ENCODE peak calls at places on chromosomes 16 and 17, in seven cellular contexts. K, Y, Z, M, L, F and I are unnamed samples. For H3K4me1 and H3K9me3, the result is how much of the 10 kb centered on the place peaks cover.

GRCh38 chr16:85446846-85447656 is 166.1 kb upstream of the GSE1 start:
- DNase-seq in F (no peak), Y (no peak), M (no peak), Z (peak), K (no peak), L (no peak), I (no peak)

GRCh38 chr17:74770498-74771318 is 5.4 kb downstream of the NAT9 start:
- DNase-seq in Z (peak), Y (no peak), K (peak), L (peak), F (peak), M (peak), I (peak)

GRCh38 chr16:15642557-15643452 is at the start of gene MARF1:
- DNase-seq in L (peak), Y (peak), Z (peak), M (peak), F (peak), K (peak), I (peak)

GRCh38 chr17:9475259-9475658 is 100.4 kb downstream of the STX8 start:
- DNase-seq in M (no peak), F (no peak), K (no peak), Y (no peak), L (no peak), Z (no peak), I (peak)

GRCh38 chr17:15469260-15469659 is 1.8 kb upstream of the CDRT4 start:
- DNase-seq in Z (no peak), K (peak), Y (no peak), L (no peak), F (no peak), M (no peak), I (no peak)

GRCh38 chr17:77312786-77313599 is 172.2 kb downstream of the SEC14L1 start:
- DNase-seq in L (no peak), F (peak), Y (peak), K (peak), M (no peak), Z (peak), I (no peak)

GRCh38 chr16:88686439-88687253 is at the start of gene SNAI3:
- DNase-seq in F (peak), Y (peak), Z (peak), K (peak), M (peak), L (peak), I (peak)

GRCh38 chr17:45168991-45169752 is 7.5 kb downstream of the HEXIM2 start:
- DNase-seq in L (no peak), Y (no peak), Z (no peak), K (no peak), M (no peak), F (no peak), I (no peak)

GRCh38 chr16:20674684-20675487 is 22.6 kb downstream of the ACSM1 start:
- DNase-seq in Y (no peak), F (peak), Z (peak), L (no peak), M (no peak), K (no peak), I (no peak)

GRCh38 chr16:69929480-69929879 is 21.7 kb upstream of the CLEC18A start:
- DNase-seq in L (no peak), M (no peak), K (no peak), F (no peak), Z (no peak), Y (no peak), I (no peak)

GRCh38 chr16:9670058-9670457 is 512.2 kb downstream of the GRIN2A start:
- DNase-seq in Y (no peak), K (no peak), M (no peak), Z (no peak), L (no peak), F (peak), I (no peak)

GRCh38 chr17:40122944-40123810 is 1.4 kb downstream of the MSL1 start:
- DNase-seq in Y (no peak), L (peak), F (peak), Z (peak), K (peak), M (peak), I (peak)

GRCh38 chr16:88049561-88050545 is 98.6 kb downstream of the BANP start:
- DNase-seq in L (no peak), F (no peak), Y (no peak), M (no peak), K (peak), Z (no peak), I (no peak)

GRCh38 chr17:35210741-35211140 is 16.5 kb upstream of the SLC35G3 start:
- DNase-seq in Y (no peak), L (no peak), K (no peak), F (no peak), M (no peak), Z (no peak), I (no peak)

GRCh38 chr17:80782536-80783427 is 208.9 kb upstream of the CHMP6 start:
- DNase-seq in Z (no peak), K (no peak), L (no peak), F (no peak), M (no peak), Y (no peak), I (no peak)

GRCh38 chr17:10327640-10328039 is 45.2 kb downstream of the MYH13 start:
- DNase-seq in Z (peak), Y (peak), F (peak), M (peak), L (peak), K (peak), I (peak)

GRCh38 chr17:72618018-72618509 is 474.4 kb downstream of the SLC39A11 start:
- DNase-seq in K (no peak), M (peak), Y (no peak), F (peak), L (no peak), Z (peak), I (no peak)

GRCh38 chr17:45791935-45792334 is 7.8 kb downstream of the CRHR1 start:
- DNase-seq in F (no peak), L (no peak), Y (no peak), M (peak), Z (no peak), K (no peak), I (no peak)

GRCh38 chr17:2071421-2072281 is 16.7 kb downstream of the HIC1 start:
- DNase-seq in M (no peak), Z (no peak), F (no peak), L (peak), Y (no peak), K (peak), I (peak)

GRCh38 chr16:24077989-24078388 is 178.1 kb upstream of the CACNG3 start:
- DNase-seq in L (no peak), Z (no peak), Y (no peak), M (no peak), F (no peak), K (no peak), I (no peak)

GRCh38 chr16:82337355-82337754 is 167.3 kb upstream of the MPHOSPH6 start:
- DNase-seq in L (no peak), K (no peak), Z (no peak), F (no peak), M (no peak), Y (no peak), I (no peak)

GRCh38 chr16:48542020-48542473 is 67.9 kb downstream of the N4BP1 start:
- DNase-seq in L (peak), K (peak), Y (no peak), Z (peak), F (peak), M (peak), I (peak)

GRCh38 chr16:14193316-14193871 is 122.3 kb downstream of the MRTFB start:
- DNase-seq in K (no peak), F (no peak), L (no peak), Y (no peak), M (no peak), Z (peak), I (no peak)

GRCh38 chr17:35748323-35748960 is 4.6 kb downstream of the GAS2L2 start:
- DNase-seq in M (peak), Y (no peak), F (no peak), L (peak), K (no peak), Z (no peak), I (peak)

GRCh38 chr17:10628756-10629155 is 28.4 kb downstream of the MYH3 start:
- DNase-seq in M (no peak), L (no peak), F (peak), Z (no peak), Y (no peak), K (no peak), I (no peak)

GRCh38 chr16:64206877-64207276 is 915.0 kb downstream of the CDH11 start:
- DNase-seq in L (no peak), Y (no peak), M (no peak), Z (no peak), F (peak), K (no peak), I (no peak)

GRCh38 chr16:1991588-1992474 is 2.1 kb downstream of the SYNGR3 start:
- DNase-seq in K (peak), Z (peak), F (peak), M (peak), L (peak), Y (peak), I (peak)

GRCh38 chr17:50534222-50534978 is 1.9 kb downstream of the EPN3 start:
- DNase-seq in M (peak), L (no peak), Y (peak), Z (peak), K (no peak), F (peak), I (peak)

GRCh38 chr16:86886651-86887050 is 308.3 kb downstream of the FOXL1 start:
- DNase-seq in Y (no peak), K (no peak), F (no peak), L (no peak), Z (no peak), M (peak), I (no peak)

GRCh38 chr16:20868890-20869289 is 31.3 kb downstream of the DCUN1D3 start:
- DNase-seq in K (peak), L (peak), F (peak), Y (no peak), Z (peak), M (no peak), I (peak)

DNA sequence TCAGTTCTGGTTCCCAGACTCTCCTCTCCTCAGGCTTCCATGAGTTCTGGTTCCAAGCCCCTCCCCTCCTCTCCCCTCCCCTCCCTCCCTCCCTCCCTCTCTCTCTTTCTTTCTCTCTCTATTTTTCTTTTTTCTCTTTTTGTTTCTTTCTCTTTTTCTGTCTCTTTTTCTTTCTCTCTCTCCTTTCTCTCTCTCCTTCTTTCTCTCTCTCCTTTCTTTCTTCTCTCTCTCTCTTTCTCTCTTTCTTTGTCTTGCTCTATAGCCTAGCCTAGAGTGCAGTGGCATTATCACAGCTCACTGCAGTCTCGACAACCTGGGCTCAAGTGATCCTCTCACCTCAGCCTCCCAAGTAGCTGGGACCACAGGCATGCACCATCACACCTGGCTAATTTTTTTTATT is 796 bp upstream of the CES3 start:
- DNase-seq in Z (no peak), F (no peak), L (no peak), K (no peak), Y (no peak), M (no peak), I (no peak)
- H3K4me1 ChIP-seq in Z (under half), F (under half), L (under half), K (under half), Y (under half), M (under half), I (under half)

GRCh38 chr17:79017546-79017945 is 6.4 kb upstream of the C1QTNF1 start:
- DNase-seq in F (no peak), Z (no peak), M (no peak), L (no peak), K (no peak), Y (no peak), I (no peak)
- H3K4me3 ChIP-seq in F (no peak), Z (no peak), M (no peak), L (no peak), K (no peak), Y (no peak), I (no peak)

GRCh38 chr17:30547778-30548177 is 70.6 kb downstream of the GOSR1 start:
- DNase-seq in F (no peak), K (no peak), L (no peak), Y (no peak), Z (no peak), M (no peak), I (no peak)
- H3K9me3 ChIP-seq in F (under half), K (under half), L (under half), Y (under half), Z (under half), M (under half), I (under half)

GRCh38 chr16:11685844-11686618 is 17.8 kb downstream of the SNN start:
- DNase-seq in M (peak), K (no peak), Y (no peak), L (no peak), Z (no peak), F (no peak), I (no peak)

GRCh38 chr16:11689031-11689840 is 21.0 kb downstream of the SNN start:
- DNase-seq in Y (no peak), M (no peak), K (no peak), Z (no peak), F (no peak), L (no peak), I (no peak)

GRCh38 chr16:11687606-11688519 is 19.6 kb downstream of the SNN start:
- DNase-seq in Y (no peak), Z (no peak), F (no peak), K (no peak), M (no peak), L (no peak), I (peak)

GRCh38 chr16:11686713-11687112 is 18.5 kb downstream of the SNN start:
- DNase-seq in M (no peak), F (no peak), Y (no peak), K (no peak), L (no peak), Z (no peak), I (no peak)

GRCh38 chr16:11688520-11688886 is 20.2 kb downstream of the SNN start:
- DNase-seq in Y (no peak), F (no peak), Z (no peak), K (no peak), L (no peak), M (no peak), I (no peak)
- H3K4me1 ChIP-seq in Y (under half), F (under half), Z (under half), K (half or more), L (under half), M (under half), I (under half)

GRCh38 chr16:658679-659571 is 9.0 kb upstream of the RHOT2 start:
- DNase-seq in L (no peak), K (no peak), F (no peak), M (no peak), Y (no peak), Z (no peak), I (no peak)

GRCh38 chr16:661184-661821 is 6.6 kb upstream of the RHOT2 start:
- DNase-seq in Z (no peak), F (no peak), Y (no peak), K (no peak), M (no peak), L (no peak), I (no peak)

GRCh38 chr16:660459-661183 is 7.3 kb upstream of the RHOT2 start:
- DNase-seq in K (peak), L (peak), F (peak), Y (peak), M (peak), Z (peak), I (peak)

GRCh38 chr16:659618-660017 is 8.3 kb upstream of the RHOT2 start:
- DNase-seq in Y (no peak), M (no peak), K (no peak), L (no peak), Z (no peak), F (no peak), I (no peak)

DNA sequence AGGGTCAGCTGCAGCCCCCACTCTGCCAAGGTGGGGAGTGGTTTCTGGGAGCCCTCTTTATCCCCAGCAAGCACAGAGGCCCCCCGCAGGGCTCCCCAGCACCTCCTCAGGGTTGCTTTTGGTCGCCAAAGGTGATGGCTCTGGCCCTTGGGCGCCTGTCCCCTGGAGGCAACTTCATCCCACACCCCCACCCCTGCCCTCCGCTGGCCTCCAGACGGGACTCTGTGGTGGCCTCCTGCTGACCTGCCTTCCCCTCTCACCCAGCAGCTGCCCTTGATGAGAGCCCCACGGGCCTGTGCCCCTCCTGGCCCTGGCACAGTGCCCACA is 7.8 kb upstream of the RHOT2 start:
- DNase-seq in F (no peak), L (no peak), M (no peak), K (no peak), Y (no peak), Z (no peak), I (no peak)
- H3K4me3 ChIP-seq in F (no peak), L (no peak), M (no peak), K (peak), Y (no peak), Z (no peak), I (no peak)

GRCh38 chr16:35399133-35399532 is 1939.7 kb downstream of the TP53TG3F start:
- DNase-seq in K (no peak), L (no peak), Z (no peak), Y (no peak), M (no peak), F (no peak), I (no peak)

GRCh38 chr16:35398208-35398607 is 1938.8 kb downstream of the TP53TG3F start:
- DNase-seq in K (no peak), M (no peak), Z (no peak), Y (no peak), F (no peak), L (no peak), I (no peak)
- H3K9me3 ChIP-seq in K (under half), M (under half), Z (under half), Y (under half), F (under half), L (under half), I (under half)